ENCODE peak calls at places on chromosome 3, in six cellular contexts. U, O, C, H, T and E are unnamed samples.

GRCh38 chr3:32457971-32458471 is 44.6 kb downstream of the CMTM6 start:
- DNase-seq in T (no peak), C (no peak), O (no peak), U (peak), H (no peak), E (no peak)

GRCh38 chr3:73422556-73422955 is 202.2 kb downstream of the PDZRN3 start:
- DNase-seq in O (no peak), H (no peak), C (no peak), U (no peak), T (no peak), E (no peak)

GRCh38 chr3:167480748-167481147 is 6.9 kb upstream of the SERPINI2 start:
- DNase-seq in T (no peak), O (no peak), U (no peak), C (no peak), H (no peak), E (no peak)

GRCh38 chr3:121894191-121894990 is at the start of gene SLC15A2:
- DNase-seq in T (no peak), C (no peak), H (peak), U (no peak), O (no peak), E (no peak)

GRCh38 chr3:101203411-101203810 is 117.0 kb downstream of the IMPG2 start:
- DNase-seq in H (no peak), U (no peak), T (no peak), O (peak), C (no peak), E (peak)

GRCh38 chr3:56884387-56884786 is 82.6 kb upstream of the ARHGEF3 start:
- DNase-seq in U (no peak), O (no peak), H (no peak), C (no peak), T (no peak), E (no peak)

GRCh38 chr3:57298041-57298440 is 5.6 kb upstream of the ASB14 start:
- DNase-seq in C (no peak), O (peak), T (no peak), U (no peak), H (no peak), E (peak)

GRCh38 chr3:120350431-120350941 is 1.3 kb upstream of the LRRC58 start:
- DNase-seq in H (no peak), O (peak), C (no peak), U (no peak), T (no peak), E (peak)

GRCh38 chr3:19065027-19065426 is 83.3 kb upstream of the KCNH8 start:
- DNase-seq in T (no peak), O (no peak), C (no peak), H (no peak), U (no peak), E (no peak)

GRCh38 chr3:53495518-53496501 is 1.4 kb downstream of the CACNA1D start:
- DNase-seq in C (peak), U (no peak), O (no peak), H (no peak), T (peak), E (no peak)

GRCh38 chr3:27914199-27914598 is 192.1 kb upstream of the EOMES start:
- DNase-seq in C (no peak), O (peak), H (no peak), U (no peak), T (no peak), E (peak)

GRCh38 chr3:174438501-174439156 is 420.5 kb upstream of the NAALADL2 start:
- DNase-seq in U (no peak), H (no peak), C (no peak), T (no peak), O (peak), E (peak)

GRCh38 chr3:127987309-127987995 is 64.8 kb upstream of the SEC61A1 start:
- DNase-seq in T (no peak), C (no peak), O (no peak), H (no peak), U (no peak), E (no peak)

GRCh38 chr3:42036483-42036823 is 54.7 kb upstream of the TRAK1 start:
- DNase-seq in C (no peak), O (peak), H (peak), T (no peak), U (no peak), E (peak)

GRCh38 chr3:17585561-17586325 is 156.7 kb downstream of the TBC1D5 start:
- DNase-seq in O (no peak), H (no peak), T (no peak), U (no peak), C (no peak), E (no peak)

GRCh38 chr3:116905805-116906204 is 196.2 kb downstream of the TUSC7 start:
- DNase-seq in C (no peak), T (no peak), U (no peak), H (no peak), O (no peak), E (peak)

GRCh38 chr3:40387895-40388254 is 891 bp downstream of the ENTPD3 start:
- DNase-seq in U (no peak), O (no peak), C (no peak), T (no peak), H (no peak), E (no peak)

GRCh38 chr3:100254168-100254777 is 6.5 kb upstream of the TBC1D23 start:
- DNase-seq in H (peak), O (peak), C (peak), U (peak), T (peak), E (peak)

GRCh38 chr3:128649264-128649663 is 1.4 kb downstream of the RPN1 start:
- DNase-seq in C (no peak), O (peak), H (no peak), T (no peak), U (no peak), E (no peak)

GRCh38 chr3:177633671-177634207 is 436.5 kb upstream of the TBL1XR1 start:
- DNase-seq in U (no peak), T (no peak), C (no peak), H (no peak), O (peak), E (peak)

GRCh38 chr3:134353171-134353825 is 20.9 kb downstream of the AMOTL2 start:
- DNase-seq in H (no peak), C (no peak), O (peak), U (no peak), T (no peak), E (no peak)

GRCh38 chr3:177135841-177136492 is 61.3 kb downstream of the TBL1XR1 start:
- DNase-seq in U (no peak), T (no peak), H (no peak), O (no peak), C (no peak), E (no peak)

GRCh38 chr3:99780749-99781148 is 36.9 kb upstream of the CMSS1 start:
- DNase-seq in U (no peak), H (no peak), T (no peak), C (no peak), O (no peak), E (peak)

GRCh38 chr3:107521466-107522059 is 1.2 kb upstream of the BBX start:
- DNase-seq in O (no peak), H (no peak), T (no peak), U (no peak), C (no peak), E (no peak)

GRCh38 chr3:83092521-83093221 is 1331.2 kb upstream of the GBE1 start:
- DNase-seq in O (no peak), U (no peak), H (no peak), C (no peak), T (no peak), E (no peak)

GRCh38 chr3:33052671-33053070 is 44.3 kb downstream of the GLB1 start:
- DNase-seq in U (no peak), H (no peak), O (no peak), C (no peak), T (no peak), E (no peak)

GRCh38 chr3:80190051-80190450 is 422.3 kb upstream of the ROBO1 start:
- DNase-seq in O (peak), H (no peak), T (no peak), U (no peak), C (no peak), E (peak)